ENCODE peak calls at places on chromosomes 3 and 15, in eight cellular contexts. G is activated naive CD4-positive, alpha-beta T cell; P is G401; K is GM03348; X is HT-29; A is activated gamma-delta T cell treated with Interleukin-2 at 50 U/mL for 16 hours; T is prostate gland; Z is NCI-H1930. B is an unnamed sample.

GRCh38 chr15:56471440-56472069 is 6.6 kb upstream of the MNS1 start:
- DNase-seq in T (no peak), Z (no peak), G (no peak), K (no peak), X (no peak), P (no peak), A (no peak), B (no peak)

GRCh38 chr15:60835974-60836373 is 357.0 kb upstream of the ICE2 start:
- DNase-seq in K (peak; percentile 62), T (no peak), G (no peak), X (no peak), Z (no peak), P (no peak), A (no peak), B (no peak)

GRCh38 chr15:19987389-19988048 is 554.1 kb downstream of the GOLGA6L6 start:
- DNase-seq in A (no peak), K (peak; percentile 4), G (no peak), X (peak; percentile 66), T (no peak), Z (no peak), P (no peak), B (no peak)

GRCh38 chr3:185646382-185647133 is 60.5 kb downstream of the SENP2 start:
- DNase-seq in P (no peak), G (no peak), K (no peak), A (no peak), Z (no peak), X (no peak), T (no peak), B (no peak)

GRCh38 chr15:42046597-42046996 is 25.8 kb upstream of the PLA2G4E start:
- DNase-seq in G (no peak), P (no peak), A (no peak), T (peak; percentile 79), Z (no peak), K (no peak), X (peak; percentile 83), B (no peak)

GRCh38 chr3:122097141-122097540 is 42.0 kb downstream of the CD86 start:
- DNase-seq in K (no peak), P (no peak), G (no peak), T (no peak), A (no peak), Z (no peak), X (no peak), B (no peak)

GRCh38 chr15:83204697-83205096 is 2.9 kb downstream of the HDGFL3 start:
- DNase-seq in A (no peak), T (no peak), Z (no peak), G (no peak), P (peak; percentile 35), X (no peak), K (no peak), B (no peak)

GRCh38 chr3:28940530-28940929 is 340.3 kb upstream of the RBMS3 start:
- DNase-seq in P (peak; percentile 30), A (no peak), T (peak; percentile 25), X (no peak), K (peak; percentile 75), G (no peak), Z (no peak), B (peak; percentile 27)

GRCh38 chr15:69298697-69299441 is at the start of gene PAQR5:
- DNase-seq in A (no peak), X (peak; percentile 76), Z (no peak), P (no peak), K (peak; percentile 92), T (peak; percentile 15), G (no peak), B (no peak)

GRCh38 chr3:28612232-28612631 is 263.6 kb upstream of the AZI2 start:
- DNase-seq in P (no peak), G (no peak), X (no peak), K (no peak), A (no peak), Z (peak; percentile 31), T (no peak), B (no peak)

GRCh38 chr3:13577181-13578121 is 28.5 kb downstream of the FBLN2 start:
- DNase-seq in K (no peak), A (no peak), G (no peak), P (no peak), X (no peak), T (no peak), Z (no peak), B (no peak)

GRCh38 chr3:66489115-66489514 is 11.7 kb downstream of the LRIG1 start:
- DNase-seq in K (no peak), Z (no peak), G (no peak), A (no peak), T (no peak), P (no peak), X (no peak), B (no peak)

GRCh38 chr3:33602829-33603228 is 115.2 kb downstream of the CLASP2 start:
- DNase-seq in K (no peak), X (no peak), A (no peak), Z (no peak), T (no peak), P (peak; percentile 32), G (no peak), B (no peak)